ENCODE peak calls at places on chromosome X, in four cellular contexts. U is iris pigment epithelial cell; S is activated CD8-positive, alpha-beta memory T cell treated with anti-CD3 and anti-CD28 coated beads for 4 hours; D is caudate nucleus. Y is an unnamed sample.

GRCh38 chrX:119236599-119237525 is 777 bp downstream of the PGRMC1 start:
- DNase-seq in U (peak), S (no peak), D (peak), Y (peak)

GRCh38 chrX:37474478-37474877 is 97.0 kb upstream of the LANCL3 start:
- DNase-seq in U (no peak), S (no peak), D (no peak), Y (no peak)

GRCh38 chrX:19625612-19626011 is 110.3 kb upstream of the MAP3K15 start:
- DNase-seq in U (peak), S (peak), D (no peak), Y (no peak)

GRCh38 chrX:118974088-118974907 is at the start of gene LONRF3:
- DNase-seq in U (peak), S (peak), D (peak), Y (peak)

GRCh38 chrX:78923198-78924015 is 21.8 kb upstream of the P2RY10 start:
- DNase-seq in U (no peak), S (no peak), D (no peak), Y (no peak)

GRCh38 chrX:68633981-68634380 is 13.5 kb upstream of the STARD8 start:
- DNase-seq in U (no peak), S (no peak), D (no peak), Y (no peak)

GRCh38 chrX:110204986-110205385 is 112.9 kb downstream of the AMMECR1 start:
- DNase-seq in U (peak), S (no peak), D (no peak), Y (no peak)

GRCh38 chrX:40201486-40201885 is 103.7 kb upstream of the BCOR start:
- DNase-seq in U (no peak), S (no peak), D (no peak), Y (no peak)

GRCh38 chrX:5775985-5776384 is 452.7 kb downstream of the NLGN4X start:
- DNase-seq in U (no peak), S (no peak), D (no peak), Y (no peak)

GRCh38 chrX:109199726-109200125 is 282.2 kb downstream of the GUCY2F start:
- DNase-seq in U (peak), S (no peak), D (no peak), Y (no peak)

Y was measured in stimulated activated CD8-positive, alpha-beta memory T cell treated with anti-CD3 and anti-CD28 coated beads, Interleukin-7, amount 100 ng/mL, for 1 hour.